ENCODE peak calls at places on chromosomes 16 and 17, in seven cellular contexts. S, M, Y, R, C, L and G are unnamed samples.

GRCh38 chr16:11345040-11345862 is at the start of gene RMI2:
- DNase-seq in S (peak; percentile 97), M (peak; percentile 97), Y (peak; percentile 97), R (peak; percentile 97), C (peak; percentile 97), L (peak; percentile 98), G (peak; percentile 94)

GRCh38 chr17:81516439-81516838 is 3.8 kb upstream of the ACTG1 start:
- DNase-seq in S (no peak), M (no peak), Y (no peak), R (no peak), C (no peak), L (no peak), G (no peak)

GRCh38 chr17:64231567-64232141 is 31.4 kb downstream of the TEX2 start:
- DNase-seq in S (no peak), M (no peak), Y (no peak), R (no peak), C (no peak), L (no peak), G (no peak)

GRCh38 chr17:4897198-4897657 is 2.1 kb upstream of the C17orf107 start:
- DNase-seq in S (no peak), M (no peak), Y (no peak), R (no peak), C (no peak), L (no peak), G (no peak)

GRCh38 chr16:11016993-11017392 is 72.6 kb downstream of the CLEC16A start:
- DNase-seq in S (peak; percentile 60), M (no peak), Y (no peak), R (peak; percentile 66), C (peak; percentile 88), L (peak; percentile 87), G (no peak)

GRCh38 chr17:55772086-55772485 is 21.2 kb downstream of the PCTP start:
- DNase-seq in S (no peak), M (no peak), Y (no peak), R (no peak), C (no peak), L (no peak), G (no peak)

GRCh38 chr17:29567362-29568330 is 809 bp upstream of the ABHD15 start:
- DNase-seq in S (peak; percentile 69), M (peak; percentile 62), Y (peak; percentile 69), R (peak; percentile 40), C (peak; percentile 50), L (peak; percentile 80), G (no peak)

GRCh38 chr17:78735832-78736525 is 46.1 kb downstream of the CYTH1 start:
- DNase-seq in S (no peak), M (no peak), Y (peak; percentile 57), R (no peak), C (no peak), L (peak; percentile 73), G (no peak)

GRCh38 chr17:83170571-83171260 is 91.3 kb downstream of the METRNL start:
- DNase-seq in S (peak; percentile 24), M (no peak), Y (no peak), R (no peak), C (no peak), L (no peak), G (no peak)

GRCh38 chr17:76382803-76383644 is 1.4 kb upstream of the SPHK1 start:
- DNase-seq in S (peak; percentile 58), M (peak; percentile 38), Y (peak; percentile 49), R (peak; percentile 75), C (no peak), L (peak; percentile 76), G (no peak)

GRCh38 chr17:80891096-80892018 is 100.3 kb upstream of the CHMP6 start:
- DNase-seq in S (no peak), M (no peak), Y (peak; percentile 73), R (peak; percentile 70), C (no peak), L (no peak), G (no peak)

GRCh38 chr17:731943-732787 is at the start of gene TLCD3A:
- DNase-seq in S (peak; percentile 70), M (peak; percentile 63), Y (no peak), R (peak; percentile 77), C (peak; percentile 56), L (peak; percentile 77), G (peak; percentile 52)

GRCh38 chr17:78736526-78737079 is 45.5 kb downstream of the CYTH1 start:
- DNase-seq in S (peak; percentile 91), M (peak; percentile 79), Y (peak; percentile 80), R (no peak), C (peak; percentile 51), L (peak; percentile 94), G (no peak)

GRCh38 chr16:73015612-73016487 is 32.1 kb downstream of the ZFHX3 start:
- DNase-seq in S (peak; percentile 70), M (no peak), Y (no peak), R (no peak), C (no peak), L (no peak), G (no peak)

GRCh38 chr16:64898159-64898558 is 223.7 kb downstream of the CDH11 start:
- DNase-seq in S (no peak), M (no peak), Y (no peak), R (no peak), C (no peak), L (no peak), G (no peak)

GRCh38 chr16:87466975-87467501 is 25.8 kb downstream of the ZCCHC14 start:
- DNase-seq in S (no peak), M (no peak), Y (no peak), R (no peak), C (no peak), L (no peak), G (no peak)
- H3K27ac ChIP-seq in S (peak overlapping the region; percentile 60), M (peak overlapping the region; percentile 91), Y (no peak overlapping the region), R (no peak overlapping the region), C (no peak overlapping the region), L (no peak overlapping the region), G (no peak overlapping the region)

GRCh38 chr16:50289950-50290764 is 23.8 kb downstream of the ADCY7 start:
- DNase-seq in S (no peak), M (no peak), Y (no peak), R (no peak), C (no peak), L (no peak), G (no peak)
- H3K27ac ChIP-seq in S (no peak overlapping the region), M (no peak overlapping the region), Y (peak overlapping the region; percentile 31), R (no peak overlapping the region), C (no peak overlapping the region), L (no peak overlapping the region), G (no peak overlapping the region)

GRCh38 chr17:65519471-65519870 is 42.0 kb downstream of the AXIN2 start:
- DNase-seq in S (no peak), M (no peak), Y (no peak), R (no peak), C (no peak), L (no peak), G (no peak)
- H3K27ac ChIP-seq in S (no peak overlapping the region), M (no peak overlapping the region), Y (no peak overlapping the region), R (no peak overlapping the region), C (no peak overlapping the region), L (no peak overlapping the region), G (no peak overlapping the region)

GRCh38 chr17:17439971-17440843 is 36.6 kb upstream of the MED9 start:
- DNase-seq in S (peak; percentile 79), M (peak; percentile 31), Y (peak; percentile 69), R (peak; percentile 58), C (peak; percentile 59), L (peak; percentile 77), G (no peak)

GRCh38 chr17:17440938-17441730 is 35.7 kb upstream of the MED9 start:
- DNase-seq in S (no peak), M (no peak), Y (no peak), R (no peak), C (no peak), L (no peak), G (no peak)

GRCh38 chr17:17445296-17445924 is 31.4 kb upstream of the MED9 start:
- DNase-seq in S (no peak), M (no peak), Y (no peak), R (no peak), C (no peak), L (no peak), G (no peak)

GRCh38 chr17:17445925-17446665 is 30.7 kb upstream of the MED9 start:
- DNase-seq in S (peak; percentile 75), M (peak; percentile 27), Y (no peak), R (peak; percentile 83), C (no peak), L (peak; percentile 36), G (no peak)

DNA sequence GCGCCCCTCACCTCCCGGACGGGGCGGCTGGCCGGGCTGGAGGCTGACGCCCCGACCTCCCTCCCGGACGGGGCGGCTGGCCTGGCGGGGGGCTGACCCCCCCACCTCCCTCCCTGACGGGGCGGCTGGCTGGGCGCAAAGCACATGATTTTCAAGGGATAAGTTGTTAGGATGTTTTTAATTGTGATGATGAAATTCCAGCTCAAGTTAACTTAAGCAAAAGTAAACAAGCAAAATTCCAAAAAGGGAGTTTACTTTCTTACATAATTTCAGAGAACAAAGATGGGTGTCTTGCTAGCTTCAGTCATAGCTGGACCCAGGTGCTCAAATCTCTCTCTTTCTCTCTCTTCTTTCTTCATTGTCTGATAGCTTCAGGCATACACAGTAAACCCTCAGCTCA is 33.6 kb upstream of the MED9 start:
- DNase-seq in S (no peak), M (no peak), Y (no peak), R (no peak), C (no peak), L (no peak), G (no peak)
- H3K27ac ChIP-seq in S (peak overlapping the region; percentile 64), M (no peak overlapping the region), Y (no peak overlapping the region), R (no peak overlapping the region), C (no peak overlapping the region), L (no peak overlapping the region), G (no peak overlapping the region)

GRCh38 chr16:4913130-4913773 is 23.7 kb downstream of the PPL start:
- DNase-seq in S (no peak), M (no peak), Y (no peak), R (no peak), C (no peak), L (no peak), G (no peak)

GRCh38 chr16:4914528-4915225 is 22.3 kb downstream of the PPL start:
- DNase-seq in S (no peak), M (no peak), Y (no peak), R (no peak), C (no peak), L (no peak), G (no peak)

GRCh38 chr16:4913774-4914525 is 23.0 kb downstream of the PPL start:
- DNase-seq in S (no peak), M (no peak), Y (no peak), R (no peak), C (no peak), L (no peak), G (no peak)

GRCh38 chr16:4917117-4917516 is 19.8 kb downstream of the PPL start:
- DNase-seq in S (no peak), M (no peak), Y (no peak), R (peak; percentile 27), C (no peak), L (no peak), G (no peak)

DNA sequence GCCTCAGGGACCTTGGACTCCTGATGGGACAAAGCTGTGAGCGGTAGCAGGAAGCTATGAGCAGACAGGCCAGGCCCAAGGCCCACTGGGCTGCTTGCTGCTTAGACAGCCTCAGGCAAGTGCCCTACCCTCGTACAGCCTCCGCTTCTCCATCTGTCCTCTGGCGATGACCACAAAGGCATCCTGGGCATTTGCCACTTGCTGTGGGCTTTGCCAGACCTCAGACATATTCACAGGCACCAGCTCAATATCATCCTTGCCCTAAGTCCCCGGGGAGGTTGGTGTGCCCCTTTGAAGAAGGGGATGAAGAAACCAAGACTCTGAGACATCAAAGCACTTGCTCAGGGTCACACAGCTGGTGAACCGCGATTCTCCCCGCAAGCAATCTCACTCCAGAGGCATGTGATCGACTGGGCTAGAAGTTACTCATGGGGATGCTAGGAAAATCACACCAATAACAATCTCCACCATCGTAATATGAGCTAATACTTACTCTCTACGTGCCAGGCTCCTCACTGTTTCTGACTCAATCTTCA is 21.7 kb downstream of the PPL start:
- DNase-seq in S (no peak), M (no peak), Y (no peak), R (peak; percentile 49), C (no peak), L (no peak), G (no peak)
- H3K27ac ChIP-seq in S (no peak overlapping the region), M (no peak overlapping the region), Y (no peak overlapping the region), R (no peak overlapping the region), C (no peak overlapping the region), L (no peak overlapping the region), G (no peak overlapping the region)